ENCODE peak calls at places on chromosomes 3 and 15, in seven cellular contexts. One of them, this sample, is unnamed.

GRCh38 chr3:192957441-192957951 is 39.8 kb upstream of the MB21D2 start:
- DNase-seq in adrenal gland: peak; percentile 55
- DNase-seq in testis: no peak
- DNase-seq in sigmoid colon: peak; percentile 79
- DNase-seq in tibial nerve: no peak
- DNase-seq in HCT116: no peak
- DNase-seq in heart left ventricle: no peak
- DNase-seq in this sample: peak; percentile 11

GRCh38 chr3:107574650-107575049 is 51.9 kb downstream of the BBX start:
- DNase-seq in sigmoid colon: no peak
- DNase-seq in HCT116: peak; percentile 2
- DNase-seq in heart left ventricle: no peak
- DNase-seq in adrenal gland: no peak
- DNase-seq in testis: no peak
- DNase-seq in tibial nerve: no peak
- DNase-seq in this sample: no peak

GRCh38 chr15:39731266-39731665 is 51.4 kb downstream of the FSIP1 start:
- DNase-seq in testis: no peak
- DNase-seq in HCT116: no peak
- DNase-seq in sigmoid colon: no peak
- DNase-seq in tibial nerve: no peak
- DNase-seq in adrenal gland: no peak
- DNase-seq in heart left ventricle: no peak
- DNase-seq in this sample: no peak

GRCh38 chr3:187167795-187168194 is 28.5 kb upstream of the RPL39L start:
- DNase-seq in adrenal gland: no peak
- DNase-seq in heart left ventricle: no peak
- DNase-seq in testis: no peak
- DNase-seq in sigmoid colon: no peak
- DNase-seq in HCT116: no peak
- DNase-seq in tibial nerve: no peak
- DNase-seq in this sample: no peak

GRCh38 chr15:72923304-72923703 is 129.0 kb upstream of the NEO1 start:
- DNase-seq in heart left ventricle: no peak
- DNase-seq in testis: no peak
- DNase-seq in tibial nerve: no peak
- DNase-seq in adrenal gland: no peak
- DNase-seq in sigmoid colon: no peak
- DNase-seq in HCT116: peak; percentile 10
- DNase-seq in this sample: no peak

GRCh38 chr3:177358085-177358967 is 161.0 kb upstream of the TBL1XR1 start:
- DNase-seq in HCT116: peak; percentile 89
- DNase-seq in testis: peak; percentile 80
- DNase-seq in adrenal gland: peak; percentile 90
- DNase-seq in tibial nerve: no peak
- DNase-seq in sigmoid colon: peak; percentile 83
- DNase-seq in heart left ventricle: peak; percentile 81
- DNase-seq in this sample: no peak

GRCh38 chr3:172040976-172041963 is 1.9 kb downstream of the FNDC3B start:
- DNase-seq in adrenal gland: peak; percentile 42
- DNase-seq in sigmoid colon: no peak
- DNase-seq in tibial nerve: no peak
- DNase-seq in heart left ventricle: no peak
- DNase-seq in testis: peak; percentile 23
- DNase-seq in HCT116: no peak
- DNase-seq in this sample: peak; percentile 44

GRCh38 chr3:37024092-37024491 is 30.8 kb downstream of the MLH1 start:
- DNase-seq in tibial nerve: no peak
- DNase-seq in adrenal gland: no peak
- DNase-seq in HCT116: peak; percentile 4
- DNase-seq in testis: no peak
- DNase-seq in heart left ventricle: no peak
- DNase-seq in sigmoid colon: no peak
- DNase-seq in this sample: no peak

GRCh38 chr3:36804295-36805055 is 40.1 kb upstream of the DCLK3 start:
- DNase-seq in tibial nerve: no peak
- DNase-seq in heart left ventricle: no peak
- DNase-seq in testis: no peak
- DNase-seq in HCT116: no peak
- DNase-seq in adrenal gland: no peak
- DNase-seq in sigmoid colon: no peak
- DNase-seq in this sample: no peak

GRCh38 chr3:121545049-121545563 is 682 bp downstream of the POLQ start:
- DNase-seq in adrenal gland: no peak
- DNase-seq in HCT116: no peak
- DNase-seq in sigmoid colon: no peak
- DNase-seq in heart left ventricle: no peak
- DNase-seq in tibial nerve: no peak
- DNase-seq in testis: no peak
- DNase-seq in this sample: no peak

GRCh38 chr3:5264896-5265770 is 77.6 kb downstream of the EDEM1 start:
- DNase-seq in heart left ventricle: no peak
- DNase-seq in tibial nerve: no peak
- DNase-seq in sigmoid colon: no peak
- DNase-seq in HCT116: no peak
- DNase-seq in adrenal gland: no peak
- DNase-seq in testis: no peak
- DNase-seq in this sample: no peak
- H3K4me3 ChIP-seq in heart left ventricle: no peak overlapping the region
- H3K4me3 ChIP-seq in tibial nerve: no peak overlapping the region
- H3K4me3 ChIP-seq in sigmoid colon: no peak overlapping the region
- H3K4me3 ChIP-seq in HCT116: no peak overlapping the region
- H3K4me3 ChIP-seq in adrenal gland: no peak overlapping the region
- H3K4me3 ChIP-seq in testis: no peak overlapping the region
- H3K4me3 ChIP-seq in this sample: no peak overlapping the region

DNA sequence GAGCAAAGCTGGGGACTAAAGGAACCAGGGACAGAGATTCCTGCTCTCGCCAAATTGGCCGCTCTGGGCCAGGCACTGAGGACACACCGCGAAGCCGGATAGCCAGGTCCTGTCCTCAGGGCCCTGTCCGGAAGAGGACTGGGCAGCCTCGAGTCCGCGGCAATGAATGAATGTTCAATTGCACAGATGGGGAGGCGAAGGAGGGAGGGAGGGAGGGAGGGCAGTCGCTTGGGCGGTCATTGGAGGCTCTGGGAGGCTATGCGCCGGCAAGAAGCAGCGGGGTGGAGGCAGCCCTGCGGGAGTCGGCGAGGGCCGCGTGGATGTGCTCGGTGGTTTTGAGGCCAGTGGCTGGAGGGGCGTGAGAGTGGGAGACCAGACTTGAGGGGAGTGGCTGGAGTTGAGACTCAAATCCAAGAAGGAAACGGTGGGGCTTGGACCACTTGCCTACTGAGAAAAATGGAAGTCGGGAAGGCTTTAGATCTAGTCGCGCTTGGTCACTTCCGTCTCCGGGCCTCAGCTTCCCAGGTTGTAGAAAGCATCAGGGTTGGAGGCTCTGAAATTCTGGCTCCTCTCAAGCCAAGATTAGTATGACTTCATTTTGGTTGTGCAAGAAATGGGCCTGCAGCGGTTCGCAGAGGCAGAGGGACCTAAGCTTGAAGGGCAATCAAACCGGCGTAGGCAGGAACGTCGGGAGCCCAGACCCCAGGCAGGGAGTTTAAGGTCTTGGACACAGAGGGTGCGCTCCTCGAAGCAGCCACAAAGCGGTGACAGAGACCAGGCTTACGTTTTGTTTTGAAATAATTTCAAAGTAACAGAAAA is 21.1 kb upstream of the PLXND1 start:
- DNase-seq in heart left ventricle: peak; percentile 83
- DNase-seq in sigmoid colon: peak; percentile 87
- DNase-seq in HCT116: peak; percentile 61
- DNase-seq in testis: peak; percentile 87
- DNase-seq in adrenal gland: no peak
- DNase-seq in tibial nerve: peak; percentile 42
- DNase-seq in this sample: peak; percentile 70
- TF ChIP-seq POLR2A in heart left ventricle: no peak
- TF ChIP-seq POLR2A in sigmoid colon: no peak
- TF ChIP-seq POLR2A in HCT116: no peak
- TF ChIP-seq POLR2A in testis: no peak
- TF ChIP-seq POLR2A in adrenal gland: no peak
- TF ChIP-seq POLR2A in tibial nerve: no peak
- TF ChIP-seq POLR2A in this sample: no peak

GRCh38 chr3:87088984-87089841 is 98.3 kb upstream of the VGLL3 start:
- DNase-seq in adrenal gland: peak; percentile 48
- DNase-seq in HCT116: no peak
- DNase-seq in heart left ventricle: peak; percentile 75
- DNase-seq in testis: peak; percentile 82
- DNase-seq in tibial nerve: peak; percentile 46
- DNase-seq in sigmoid colon: peak; percentile 89
- DNase-seq in this sample: peak; percentile 49

GRCh38 chr3:87084868-87085267 is 93.9 kb upstream of the VGLL3 start:
- DNase-seq in sigmoid colon: no peak
- DNase-seq in HCT116: no peak
- DNase-seq in adrenal gland: no peak
- DNase-seq in testis: no peak
- DNase-seq in heart left ventricle: no peak
- DNase-seq in tibial nerve: no peak
- DNase-seq in this sample: no peak

GRCh38 chr3:87082806-87083440 is 92.0 kb upstream of the VGLL3 start:
- DNase-seq in heart left ventricle: no peak
- DNase-seq in HCT116: peak; percentile 52
- DNase-seq in tibial nerve: no peak
- DNase-seq in adrenal gland: no peak
- DNase-seq in sigmoid colon: no peak
- DNase-seq in testis: peak; percentile 29
- DNase-seq in this sample: no peak

GRCh38 chr3:87088366-87088983 is 97.5 kb upstream of the VGLL3 start:
- DNase-seq in tibial nerve: no peak
- DNase-seq in HCT116: no peak
- DNase-seq in adrenal gland: no peak
- DNase-seq in heart left ventricle: no peak
- DNase-seq in sigmoid colon: peak; percentile 62
- DNase-seq in testis: no peak
- DNase-seq in this sample: no peak
- H3K27ac ChIP-seq in tibial nerve: peak overlapping the region; percentile 90
- H3K27ac ChIP-seq in HCT116: no peak overlapping the region
- H3K27ac ChIP-seq in adrenal gland: peak overlapping the region; percentile 57
- H3K27ac ChIP-seq in heart left ventricle: peak overlapping the region; percentile 53
- H3K27ac ChIP-seq in sigmoid colon: peak overlapping the region; percentile 76
- H3K27ac ChIP-seq in testis: peak overlapping the region; percentile 85
- H3K27ac ChIP-seq in this sample: peak overlapping the region; percentile 62

GRCh38 chr15:55268054-55268695 is 21.4 kb downstream of the RAB27A start:
- DNase-seq in adrenal gland: no peak
- DNase-seq in sigmoid colon: no peak
- DNase-seq in testis: no peak
- DNase-seq in tibial nerve: no peak
- DNase-seq in HCT116: no peak
- DNase-seq in heart left ventricle: no peak
- DNase-seq in this sample: no peak
- H3K4me3 ChIP-seq in adrenal gland: no peak overlapping the region
- H3K4me3 ChIP-seq in sigmoid colon: no peak overlapping the region
- H3K4me3 ChIP-seq in testis: no peak overlapping the region
- H3K4me3 ChIP-seq in tibial nerve: no peak overlapping the region
- H3K4me3 ChIP-seq in HCT116: no peak overlapping the region
- H3K4me3 ChIP-seq in heart left ventricle: no peak overlapping the region
- H3K4me3 ChIP-seq in this sample: no peak overlapping the region

DNA sequence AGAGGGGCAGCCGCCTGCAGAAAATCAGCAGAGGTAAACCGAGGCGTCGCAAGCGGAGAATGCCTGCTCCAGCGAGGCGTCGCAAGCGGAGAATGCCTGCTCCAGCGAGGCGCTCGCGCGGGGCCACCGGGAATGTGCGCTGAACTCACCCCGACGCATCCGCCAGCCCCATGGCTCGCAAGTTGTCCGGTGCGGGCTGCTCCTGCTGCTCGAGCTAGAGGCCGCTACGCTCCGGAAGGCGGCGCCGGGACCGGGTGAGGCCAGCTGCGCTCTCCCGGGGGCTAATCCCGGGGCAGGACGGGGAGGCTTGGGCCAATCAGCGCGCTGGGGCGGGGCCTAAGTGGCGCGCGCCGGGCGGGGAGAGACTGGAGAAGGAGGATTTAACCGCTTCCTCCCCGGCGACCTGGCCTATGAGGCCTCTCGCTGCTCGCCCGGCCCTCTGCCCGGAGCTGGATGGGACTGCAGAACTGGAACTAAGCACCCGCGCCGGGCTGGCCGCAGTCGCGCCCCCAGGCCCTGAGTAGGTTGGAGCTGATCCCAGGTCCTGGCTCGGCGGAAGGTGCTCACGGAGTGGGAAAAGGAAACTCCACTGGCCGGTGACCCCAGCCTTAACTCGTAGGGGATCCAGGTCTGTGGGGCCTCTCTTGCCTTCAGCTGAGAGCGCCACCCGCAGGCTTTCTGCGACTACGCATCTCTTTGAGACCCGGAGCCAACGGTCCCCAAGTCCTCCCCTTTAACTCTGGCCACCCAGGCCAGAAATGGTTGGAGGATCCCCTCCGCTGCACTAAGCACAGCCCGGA is at the start of gene SLC26A6:
- DNase-seq in tibial nerve: peak; percentile 93
- DNase-seq in sigmoid colon: peak; percentile 98
- DNase-seq in adrenal gland: peak; percentile 97
- DNase-seq in heart left ventricle: peak; percentile 98
- DNase-seq in HCT116: peak; percentile 88
- DNase-seq in testis: peak; percentile 97
- DNase-seq in this sample: peak; percentile 96
- TF ChIP-seq POLR2A in tibial nerve: peak; percentile 62
- TF ChIP-seq POLR2A in sigmoid colon: no peak
- TF ChIP-seq POLR2A in adrenal gland: peak; percentile 83
- TF ChIP-seq POLR2A in heart left ventricle: no peak
- TF ChIP-seq POLR2A in HCT116: peak; percentile 35
- TF ChIP-seq POLR2A in testis: peak; percentile 15
- TF ChIP-seq POLR2A in this sample: peak; percentile 77

GRCh38 chr3:138863776-138864113 is 29.0 kb upstream of the PIK3CB start:
- DNase-seq in HCT116: no peak
- DNase-seq in adrenal gland: no peak
- DNase-seq in testis: no peak
- DNase-seq in tibial nerve: no peak
- DNase-seq in heart left ventricle: no peak
- DNase-seq in sigmoid colon: no peak
- DNase-seq in this sample: no peak
- H3K27ac ChIP-seq in HCT116: peak overlapping the region; percentile 75
- H3K27ac ChIP-seq in adrenal gland: no peak overlapping the region
- H3K27ac ChIP-seq in testis: no peak overlapping the region
- H3K27ac ChIP-seq in tibial nerve: peak overlapping the region; percentile 56
- H3K27ac ChIP-seq in heart left ventricle: no peak overlapping the region
- H3K27ac ChIP-seq in sigmoid colon: no peak overlapping the region
- H3K27ac ChIP-seq in this sample: peak overlapping the region; percentile 90

GRCh38 chr15:91559066-91559465 is 294.4 kb upstream of the SLCO3A1 start:
- DNase-seq in adrenal gland: no peak
- DNase-seq in heart left ventricle: no peak
- DNase-seq in testis: no peak
- DNase-seq in tibial nerve: no peak
- DNase-seq in sigmoid colon: no peak
- DNase-seq in HCT116: no peak
- DNase-seq in this sample: no peak
- H3K4me3 ChIP-seq in adrenal gland: no peak overlapping the region
- H3K4me3 ChIP-seq in heart left ventricle: no peak overlapping the region
- H3K4me3 ChIP-seq in testis: no peak overlapping the region
- H3K4me3 ChIP-seq in tibial nerve: no peak overlapping the region
- H3K4me3 ChIP-seq in sigmoid colon: no peak overlapping the region
- H3K4me3 ChIP-seq in HCT116: no peak overlapping the region
- H3K4me3 ChIP-seq in this sample: no peak overlapping the region